ENCODE peak calls at places on chromosome 15, in five cellular contexts. T is pancreas; D is sigmoid colon; K is CD4-positive, alpha-beta memory T cell; C is OCI-LY7. F is an unnamed sample.

GRCh38 chr15:35325374-35325941 is 220.5 kb downstream of the DPH6 start:
- DNase-seq in T (no peak), D (no peak), K (no peak), C (no peak), F (no peak)

GRCh38 chr15:53297828-53298227 is 461.6 kb downstream of the WDR72 start:
- DNase-seq in T (no peak), D (no peak), K (no peak), C (no peak), F (peak; percentile 49)

GRCh38 chr15:72078887-72079286 is 39.1 kb downstream of the MYO9A start:
- DNase-seq in T (no peak), D (no peak), K (no peak), C (peak; percentile 85), F (no peak)

GRCh38 chr15:31598620-31599019 is 272.0 kb downstream of the KLF13 start:
- DNase-seq in T (no peak), D (no peak), K (no peak), C (no peak), F (no peak)

GRCh38 chr15:23074684-23075083 is 35.3 kb upstream of the TUBGCP5 start:
- DNase-seq in T (no peak), D (no peak), K (no peak), C (no peak), F (no peak)

GRCh38 chr15:48102167-48102566 is 18.6 kb upstream of the SLC24A5 start:
- DNase-seq in T (no peak), D (no peak), K (no peak), C (no peak), F (no peak)

GRCh38 chr15:31212286-31212685 is 110.8 kb upstream of the TRPM1 start:
- DNase-seq in T (no peak), D (no peak), K (no peak), C (no peak), F (peak; percentile 27)

GRCh38 chr15:25643120-25643519 is 204.3 kb upstream of the UBE3A start:
- DNase-seq in T (no peak), D (no peak), K (no peak), C (no peak), F (no peak)

GRCh38 chr15:78167227-78167888 is 18.2 kb downstream of the IDH3A start:
- DNase-seq in T (no peak), D (no peak), K (peak; percentile 30), C (peak; percentile 84), F (no peak)

GRCh38 chr15:55168350-55168974 is 28.3 kb downstream of the RSL24D1 start:
- DNase-seq in T (peak; percentile 39), D (no peak), K (peak; percentile 30), C (peak; percentile 64), F (peak; percentile 57)

GRCh38 chr15:91104111-91104510 is 4.1 kb downstream of the SV2B start:
- DNase-seq in T (no peak), D (no peak), K (no peak), C (no peak), F (no peak)

GRCh38 chr15:58694641-58695398 is 54.7 kb downstream of the ADAM10 start:
- DNase-seq in T (no peak), D (no peak), K (no peak), C (no peak), F (no peak)

GRCh38 chr15:58269455-58270414 is 131.6 kb downstream of the AQP9 start:
- DNase-seq in T (peak; percentile 53), D (no peak), K (peak; percentile 29), C (peak; percentile 60), F (no peak)

GRCh38 chr15:79904256-79904655 is 7.4 kb upstream of the MTHFS start:
- DNase-seq in T (no peak), D (no peak), K (no peak), C (no peak), F (no peak)

GRCh38 chr15:77864211-77865105 is 213.1 kb downstream of the TBC1D2B start:
- DNase-seq in T (no peak), D (peak; percentile 59), K (no peak), C (no peak), F (no peak)

GRCh38 chr15:82306791-82307713 is 42.2 kb downstream of the GOLGA6L10 start:
- DNase-seq in T (no peak), D (peak; percentile 26), K (no peak), C (no peak), F (peak; percentile 19)

GRCh38 chr15:88664151-88664778 is 25.4 kb downstream of the ISG20 start:
- DNase-seq in T (no peak), D (peak; percentile 55), K (peak; percentile 66), C (peak; percentile 73), F (no peak)

GRCh38 chr15:91892417-91892816 is 38.9 kb downstream of the SLCO3A1 start:
- DNase-seq in T (no peak), D (no peak), K (no peak), C (no peak), F (no peak)

GRCh38 chr15:31364301-31365031 is 37.8 kb downstream of the KLF13 start:
- DNase-seq in T (peak; percentile 25), D (no peak), K (no peak), C (peak; percentile 61), F (peak; percentile 75)

GRCh38 chr15:77867266-77868047 is 210.1 kb downstream of the TBC1D2B start:
- DNase-seq in T (no peak), D (peak; percentile 32), K (no peak), C (no peak), F (no peak)

GRCh38 chr15:78263351-78263781 is 996 bp upstream of the DNAJA4 start:
- DNase-seq in T (no peak), D (no peak), K (no peak), C (no peak), F (no peak)

GRCh38 chr15:68499620-68500312 is 67.8 kb upstream of the ITGA11 start:
- DNase-seq in T (no peak), D (no peak), K (no peak), C (no peak), F (peak; percentile 14)

GRCh38 chr15:74933573-74933972 is 4.3 kb downstream of the COX5A start:
- DNase-seq in T (no peak), D (no peak), K (no peak), C (no peak), F (no peak)

GRCh38 chr15:52523192-52523591 is 5.5 kb downstream of the MYO5A start:
- DNase-seq in T (no peak), D (no peak), K (no peak), C (no peak), F (no peak)

GRCh38 chr15:99424978-99425665 is 140.7 kb upstream of the MEF2A start:
- DNase-seq in T (no peak), D (peak; percentile 71), K (peak; percentile 20), C (no peak), F (no peak)

GRCh38 chr15:83565553-83566159 is 88.3 kb upstream of the ADAMTSL3 start:
- DNase-seq in T (no peak), D (no peak), K (no peak), C (peak; percentile 16), F (no peak)

GRCh38 chr15:29322407-29322806 is 52.8 kb upstream of the NSMCE3 start:
- DNase-seq in T (no peak), D (no peak), K (no peak), C (no peak), F (no peak)

GRCh38 chr15:96356494-96357455 is 26.3 kb downstream of the NR2F2 start:
- DNase-seq in T (peak; percentile 72), D (peak; percentile 89), K (peak; percentile 56), C (no peak), F (peak; percentile 87)

GRCh38 chr15:74387141-74387541 is 19.7 kb upstream of the CYP11A1 start:
- DNase-seq in T (no peak), D (no peak), K (no peak), C (no peak), F (no peak)

GRCh38 chr15:71551566-71551965 is 258.8 kb upstream of the NR2E3 start:
- DNase-seq in T (no peak), D (no peak), K (no peak), C (no peak), F (no peak)

GRCh38 chr15:34252545-34252944 is 27.7 kb downstream of the EMC4 start:
- DNase-seq in T (no peak), D (no peak), K (no peak), C (no peak), F (no peak)

GRCh38 chr15:38698215-38698614 is 133.6 kb upstream of the RASGRP1 start:
- DNase-seq in T (no peak), D (no peak), K (no peak), C (no peak), F (no peak)

GRCh38 chr15:71374607-71375352 is 259.5 kb downstream of the THSD4 start:
- DNase-seq in T (no peak), D (no peak), K (no peak), C (no peak), F (no peak)

GRCh38 chr15:67758610-67759300 is 66.6 kb upstream of the SKOR1 start:
- DNase-seq in T (no peak), D (no peak), K (peak; percentile 31), C (no peak), F (no peak)

F was measured in left lobe of liver.